ENCODE peak calls at places on chromosomes 11 and 22, in four cellular contexts. X, W, O and P are unnamed samples.

GRCh38 chr11:69352181-69352580 is 58.2 kb downstream of the MYEOV start:
- DNase-seq in X (no peak), W (no peak), O (no peak), P (no peak)

GRCh38 chr11:60169264-60169915 is 13.5 kb downstream of the MS4A6A start:
- DNase-seq in X (peak; percentile 100), W (no peak), O (no peak), P (peak; percentile 9)

GRCh38 chr11:65777821-65778361 is 2.9 kb downstream of the AP5B1 start:
- DNase-seq in X (no peak), W (no peak), O (no peak), P (no peak)

GRCh38 chr11:116641561-116642045 is 131.2 kb downstream of the BUD13 start:
- DNase-seq in X (peak; percentile 80), W (no peak), O (no peak), P (peak; percentile 21)

GRCh38 chr22:17988800-17989513 is 35.4 kb downstream of the MICAL3 start:
- DNase-seq in X (no peak), W (no peak), O (no peak), P (no peak)

GRCh38 chr11:69144719-69145365 is 10.9 kb upstream of the SMIM38 start:
- DNase-seq in X (no peak), W (no peak), O (peak; percentile 89), P (no peak)

GRCh38 chr22:48800036-48800885 is 1027.4 kb downstream of the BRD1 start:
- DNase-seq in X (no peak), W (no peak), O (no peak), P (no peak)

GRCh38 chr11:117610901-117611300 is 186.1 kb downstream of the DSCAML1 start:
- DNase-seq in X (no peak), W (no peak), O (no peak), P (no peak)

GRCh38 chr11:88704505-88704904 is 361.3 kb downstream of the GRM5 start:
- DNase-seq in X (peak; percentile 31), W (no peak), O (no peak), P (no peak)

DNA sequence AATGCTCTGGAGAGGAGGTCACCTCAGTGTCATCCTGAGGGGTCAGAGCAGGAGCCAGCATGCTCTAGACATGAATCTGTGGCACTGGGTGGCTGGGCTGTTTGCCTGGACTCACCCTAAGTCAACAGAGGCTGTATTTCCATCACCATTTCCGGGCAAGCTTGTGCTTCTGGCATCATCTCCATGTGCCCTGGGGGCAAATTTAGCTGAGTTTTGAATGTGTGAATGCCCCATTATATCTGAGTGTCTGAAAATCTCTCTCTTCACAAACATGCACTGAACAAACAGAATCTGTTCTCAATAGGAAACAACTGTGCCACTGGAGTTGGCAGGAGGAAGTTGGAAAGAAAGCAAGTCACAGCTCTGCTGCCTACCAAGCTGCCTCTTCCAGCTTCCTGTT is 356.2 kb downstream of the GRM5 start:
- DNase-seq in X (peak; percentile 87), W (no peak), O (no peak), P (no peak)
- H3K4me3 ChIP-seq in X (no peak overlapping the region), W (no peak overlapping the region), O (no peak overlapping the region), P (no peak overlapping the region)

DNA sequence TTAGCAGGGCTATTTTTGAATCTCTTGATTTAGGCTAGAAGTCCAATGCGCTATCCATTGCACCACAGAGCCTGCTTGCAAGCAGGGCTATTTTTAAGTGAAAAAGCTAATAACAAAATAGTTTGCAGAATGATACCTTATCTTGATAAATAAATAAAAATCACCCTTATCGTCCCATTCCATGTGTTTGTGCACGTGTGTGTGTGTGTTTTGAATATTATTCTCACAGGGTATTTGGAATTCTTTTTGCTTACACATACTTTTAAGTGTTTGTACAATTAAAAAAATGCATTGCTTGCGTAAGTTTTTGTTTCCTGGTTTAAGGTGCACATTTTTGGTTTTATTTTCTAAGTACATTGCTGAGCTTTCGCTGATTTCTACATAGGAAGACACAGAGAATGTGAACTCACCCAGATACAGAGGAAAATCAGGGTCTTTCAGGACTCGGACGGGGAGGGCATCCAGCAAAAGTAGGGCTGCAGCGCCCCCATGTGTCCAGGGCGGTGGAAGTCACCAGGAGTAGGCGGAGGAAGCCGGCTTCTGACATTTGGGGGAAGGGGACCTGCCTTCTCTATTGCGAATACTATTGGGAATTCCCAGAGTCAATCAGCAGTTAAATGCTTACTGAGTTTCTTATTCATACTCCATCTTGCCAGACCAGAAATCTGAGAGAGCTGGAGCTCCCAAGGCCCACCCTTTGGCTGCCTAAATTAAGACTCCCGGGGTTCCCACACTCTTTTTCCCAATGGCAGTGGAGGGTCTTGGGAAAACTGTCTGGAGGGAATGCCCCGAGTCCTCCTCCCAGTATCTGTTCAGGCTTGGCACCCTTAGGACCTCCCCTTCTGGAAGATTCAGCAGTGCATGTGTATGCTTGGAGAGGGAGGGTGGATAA is 27.2 kb downstream of the SLC1A2 start:
- DNase-seq in X (peak; percentile 81), W (peak; percentile 45), O (peak; percentile 82), P (peak; percentile 45)
- H2AFZ ChIP-seq in X (peak overlapping the region; percentile 31), W (peak overlapping the region; percentile 7), O (no peak overlapping the region), P (no peak overlapping the region)

GRCh38 chr11:67503119-67504022 is 1.8 kb downstream of the PITPNM1 start:
- DNase-seq in X (no peak), W (no peak), O (no peak), P (no peak)

GRCh38 chr11:67499808-67500793 is 5.1 kb downstream of the PITPNM1 start:
- DNase-seq in X (no peak), W (no peak), O (no peak), P (no peak)

GRCh38 chr11:67502328-67502979 is 2.7 kb downstream of the PITPNM1 start:
- DNase-seq in X (no peak), W (no peak), O (no peak), P (no peak)

GRCh38 chr11:67500818-67501584 is 4.2 kb downstream of the PITPNM1 start:
- DNase-seq in X (no peak), W (no peak), O (no peak), P (no peak)

GRCh38 chr11:67501854-67502253 is 3.3 kb downstream of the PITPNM1 start:
- DNase-seq in X (no peak), W (no peak), O (no peak), P (no peak)
- H3K36me3 ChIP-seq in X (no peaks in the 10 kb centered on the region), W (peaks cover 3% of the 10 kb centered on the region), O (peaks cover 4% of the 10 kb centered on the region), P (no peaks in the 10 kb centered on the region)

GRCh38 chr11:71301046-71301857 is 48.9 kb upstream of the SHANK2 start:
- DNase-seq in X (no peak), W (no peak), O (no peak), P (no peak)
- H3K4me3 ChIP-seq in X (no peak overlapping the region), W (no peak overlapping the region), O (no peak overlapping the region), P (no peak overlapping the region)

GRCh38 chr11:18347471-18348125 is 25.2 kb downstream of the GTF2H1 start:
- DNase-seq in X (peak; percentile 47), W (no peak), O (peak; percentile 54), P (no peak)
- H2AFZ ChIP-seq in X (no peak overlapping the region), W (no peak overlapping the region), O (no peak overlapping the region), P (no peak overlapping the region)

GRCh38 chr22:37762389-37762836 is 45.3 kb upstream of the GCAT start:
- DNase-seq in X (no peak), W (no peak), O (no peak), P (no peak)

GRCh38 chr22:37757663-37758062 is 50.1 kb upstream of the GCAT start:
- DNase-seq in X (no peak), W (no peak), O (no peak), P (no peak)

GRCh38 chr22:37759281-37759680 is 48.5 kb upstream of the GCAT start:
- DNase-seq in X (no peak), W (no peak), O (no peak), P (no peak)

GRCh38 chr22:37758698-37759097 is 49.0 kb upstream of the GCAT start:
- DNase-seq in X (no peak), W (no peak), O (no peak), P (no peak)

DNA sequence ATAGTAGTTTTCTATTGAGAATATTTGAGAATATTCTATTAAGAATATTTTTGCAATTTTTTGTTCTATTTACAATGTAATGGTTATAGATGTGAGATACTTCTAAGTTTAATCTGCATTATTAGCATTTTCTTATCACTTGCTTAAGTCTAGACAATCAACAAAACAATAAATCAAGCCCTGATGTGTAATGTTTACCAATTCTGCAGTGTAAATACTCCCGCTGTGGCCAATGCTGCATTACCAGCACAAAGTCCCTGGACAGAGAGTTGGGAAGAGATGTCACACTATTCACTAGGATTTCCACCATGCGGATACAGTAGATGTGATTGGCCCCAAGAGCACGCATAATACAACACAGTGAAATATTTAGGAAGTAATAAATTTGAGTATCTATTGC is 47.6 kb upstream of the GCAT start:
- DNase-seq in X (no peak), W (no peak), O (no peak), P (no peak)
- H3K36me3 ChIP-seq in X (peaks cover 17% of the 10 kb centered on the region), W (peaks cover 5% of the 10 kb centered on the region), O (peaks cover 39% of the 10 kb centered on the region), P (no peaks in the 10 kb centered on the region)

GRCh38 chr11:12831471-12832202 is 157.4 kb downstream of the TEAD1 start:
- DNase-seq in X (peak; percentile 24), W (no peak), O (no peak), P (no peak)

GRCh38 chr11:12834166-12834565 is 159.9 kb downstream of the TEAD1 start:
- DNase-seq in X (no peak), W (no peak), O (no peak), P (no peak)

GRCh38 chr11:12835286-12835685 is 161.1 kb downstream of the TEAD1 start:
- DNase-seq in X (no peak), W (no peak), O (no peak), P (no peak)

GRCh38 chr11:12834630-12835029 is 160.4 kb downstream of the TEAD1 start:
- DNase-seq in X (no peak), W (no peak), O (no peak), P (no peak)

DNA sequence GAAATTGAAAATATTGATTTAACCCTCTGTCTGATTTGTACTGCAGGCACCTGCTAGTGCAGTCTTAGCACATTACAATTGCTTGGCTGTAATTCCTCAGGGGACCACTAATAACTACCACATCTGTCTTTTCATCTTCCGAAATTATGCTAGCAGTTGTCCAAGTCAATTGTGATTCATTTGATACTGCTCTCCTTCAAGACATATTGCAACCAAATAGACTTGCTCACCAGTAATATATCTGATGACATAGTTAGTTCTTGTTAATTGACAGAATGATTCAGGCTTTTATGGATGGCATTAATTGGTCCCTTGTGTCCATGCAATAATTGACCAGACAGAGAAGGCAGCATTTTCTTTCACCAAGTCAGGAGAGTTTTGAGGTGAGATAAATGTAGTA is 158.6 kb downstream of the TEAD1 start:
- DNase-seq in X (no peak), W (no peak), O (no peak), P (no peak)
- H3K4me3 ChIP-seq in X (no peak overlapping the region), W (no peak overlapping the region), O (no peak overlapping the region), P (no peak overlapping the region)

DNA sequence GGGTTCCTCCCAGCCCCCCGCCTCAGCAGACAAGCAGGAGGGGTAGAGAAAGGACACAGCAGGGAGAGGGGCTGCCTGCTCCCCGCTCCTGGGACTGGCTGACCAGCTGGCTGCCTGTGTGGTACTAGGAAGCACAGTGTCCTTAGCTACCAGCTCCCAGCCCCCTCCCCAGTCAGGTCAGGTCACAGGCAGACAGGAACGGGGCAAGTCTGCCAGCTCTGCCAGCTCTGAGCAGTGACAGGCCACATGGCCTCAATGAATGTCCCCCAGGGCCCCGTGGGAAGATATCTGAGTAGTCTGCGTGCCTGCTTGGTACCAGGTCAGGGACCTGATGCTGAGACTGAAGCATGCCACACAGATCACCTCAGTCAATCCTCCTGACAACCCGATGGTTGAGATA is 13.6 kb upstream of the MFNG start:
- DNase-seq in X (no peak), W (no peak), O (no peak), P (no peak)
- H2AFZ ChIP-seq in X (no peak overlapping the region), W (no peak overlapping the region), O (no peak overlapping the region), P (no peak overlapping the region)

DNA sequence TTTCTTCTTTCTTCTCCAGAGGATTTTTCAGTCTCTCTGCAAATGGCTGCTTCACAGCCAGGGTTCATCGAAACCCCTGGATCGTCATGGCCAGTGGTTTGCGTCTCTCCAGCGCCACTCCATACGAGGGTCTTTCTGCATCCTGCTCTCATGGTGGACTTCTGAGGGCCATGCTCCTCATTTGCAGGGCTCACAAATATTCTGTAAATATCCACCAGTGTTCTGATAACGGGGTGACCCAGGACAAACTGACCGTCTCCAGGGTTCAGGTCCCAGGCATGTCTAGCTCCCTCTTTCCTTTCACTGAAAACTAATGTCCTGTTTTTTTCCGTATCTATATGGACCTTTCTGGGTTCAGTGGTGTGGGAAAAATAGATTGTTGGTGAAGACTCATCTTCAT is 15.7 kb upstream of the VPREB1 start:
- DNase-seq in X (no peak), W (no peak), O (no peak), P (no peak)
- H3K36me3 ChIP-seq in X (no peaks in the 10 kb centered on the region), W (no peaks in the 10 kb centered on the region), O (no peaks in the 10 kb centered on the region), P (no peaks in the 10 kb centered on the region)